ENCODE peak calls at places on chromosomes 3 and 15, in five cellular contexts. One of them, this sample, is unnamed. For H3K4me1, the result is how much of the 10 kb centered on the place peaks cover.

GRCh38 chr3:123336441-123336851 is 112.4 kb downstream of the ADCY5 start:
- DNase-seq in H1: no peak
- DNase-seq in H9: no peak
- DNase-seq in neuronal stem cell: no peak
- DNase-seq in mesenchymal stem cell: no peak
- DNase-seq in this sample: no peak

GRCh38 chr3:171876651-171877272 is 33.6 kb downstream of the TMEM212 start:
- DNase-seq in mesenchymal stem cell: peak
- DNase-seq in neuronal stem cell: no peak
- DNase-seq in H1: no peak
- DNase-seq in H9: no peak
- DNase-seq in this sample: peak

GRCh38 chr15:35886765-35887164 is 340.8 kb upstream of the DPH6 start:
- DNase-seq in H1: no peak
- DNase-seq in mesenchymal stem cell: no peak
- DNase-seq in neuronal stem cell: no peak
- DNase-seq in H9: no peak
- DNase-seq in this sample: peak

GRCh38 chr15:89905846-89906378 is 6.8 kb downstream of the ARPIN start:
- DNase-seq in H9: no peak
- DNase-seq in mesenchymal stem cell: no peak
- DNase-seq in neuronal stem cell: no peak
- DNase-seq in H1: no peak
- DNase-seq in this sample: no peak

GRCh38 chr3:4303187-4304123 is at the start of gene SETMAR:
- DNase-seq in neuronal stem cell: peak
- DNase-seq in mesenchymal stem cell: peak
- DNase-seq in H1: peak
- DNase-seq in H9: peak
- DNase-seq in this sample: peak

GRCh38 chr3:195200010-195200822 is 70.7 kb downstream of the XXYLT1 start:
- DNase-seq in H1: no peak
- DNase-seq in H9: no peak
- DNase-seq in mesenchymal stem cell: peak
- DNase-seq in neuronal stem cell: no peak
- DNase-seq in this sample: no peak

GRCh38 chr15:24269166-24269571 is 406.4 kb upstream of the NPAP1 start:
- DNase-seq in H1: no peak
- DNase-seq in H9: no peak
- DNase-seq in mesenchymal stem cell: no peak
- DNase-seq in neuronal stem cell: no peak
- DNase-seq in this sample: no peak

GRCh38 chr15:45641374-45641778 is 6.5 kb downstream of the SQOR start:
- DNase-seq in H1: no peak
- DNase-seq in H9: no peak
- DNase-seq in neuronal stem cell: no peak
- DNase-seq in mesenchymal stem cell: peak
- DNase-seq in this sample: peak

GRCh38 chr3:157104521-157104920 is 55.4 kb downstream of the CCNL1 start:
- DNase-seq in neuronal stem cell: no peak
- DNase-seq in H9: no peak
- DNase-seq in mesenchymal stem cell: peak
- DNase-seq in H1: no peak
- DNase-seq in this sample: peak

GRCh38 chr15:100537326-100537725 is 8.6 kb upstream of the CERS3 start:
- DNase-seq in H9: no peak
- DNase-seq in neuronal stem cell: no peak
- DNase-seq in mesenchymal stem cell: no peak
- DNase-seq in H1: no peak
- DNase-seq in this sample: no peak

GRCh38 chr3:59313365-59313764 is 263.5 kb upstream of the CFAP20DC start:
- DNase-seq in neuronal stem cell: no peak
- DNase-seq in H9: peak
- DNase-seq in H1: no peak
- DNase-seq in mesenchymal stem cell: peak
- DNase-seq in this sample: peak

GRCh38 chr3:62415312-62415791 is 42.0 kb upstream of the FEZF2 start:
- DNase-seq in H9: peak
- DNase-seq in neuronal stem cell: peak
- DNase-seq in mesenchymal stem cell: no peak
- DNase-seq in H1: peak
- DNase-seq in this sample: no peak

GRCh38 chr3:33146791-33147445 is 33.1 kb downstream of the CRTAP start:
- DNase-seq in H9: no peak
- DNase-seq in H1: no peak
- DNase-seq in neuronal stem cell: no peak
- DNase-seq in mesenchymal stem cell: no peak
- DNase-seq in this sample: peak

GRCh38 chr3:133038731-133039398 is 674 bp downstream of the TMEM108 start:
- DNase-seq in H9: peak
- DNase-seq in neuronal stem cell: peak
- DNase-seq in mesenchymal stem cell: no peak
- DNase-seq in H1: no peak
- DNase-seq in this sample: no peak

GRCh38 chr3:136378011-136378410 is 127.9 kb downstream of the PCCB start:
- DNase-seq in H1: no peak
- DNase-seq in H9: no peak
- DNase-seq in mesenchymal stem cell: no peak
- DNase-seq in neuronal stem cell: no peak
- DNase-seq in this sample: no peak

GRCh38 chr3:37741644-37742043 is 120.0 kb upstream of the CTDSPL start:
- DNase-seq in mesenchymal stem cell: no peak
- DNase-seq in H1: no peak
- DNase-seq in neuronal stem cell: no peak
- DNase-seq in H9: no peak
- DNase-seq in this sample: no peak

GRCh38 chr3:193872265-193872753 is 263.6 kb upstream of the HES1 start:
- DNase-seq in H1: no peak
- DNase-seq in neuronal stem cell: no peak
- DNase-seq in mesenchymal stem cell: peak
- DNase-seq in H9: no peak
- DNase-seq in this sample: peak

GRCh38 chr3:127684871-127685707 is 12.3 kb downstream of the ABTB1 start:
- DNase-seq in mesenchymal stem cell: no peak
- DNase-seq in H1: no peak
- DNase-seq in H9: peak
- DNase-seq in neuronal stem cell: no peak
- DNase-seq in this sample: no peak

GRCh38 chr15:72342385-72342784 is 22.4 kb upstream of the CELF6 start:
- DNase-seq in mesenchymal stem cell: peak
- DNase-seq in neuronal stem cell: no peak
- DNase-seq in H9: peak
- DNase-seq in H1: peak
- DNase-seq in this sample: peak

GRCh38 chr15:42190370-42190769 is 17.7 kb downstream of the VPS39 start:
- DNase-seq in mesenchymal stem cell: no peak
- DNase-seq in H9: no peak
- DNase-seq in neuronal stem cell: no peak
- DNase-seq in H1: no peak
- DNase-seq in this sample: no peak

GRCh38 chr3:41650406-41650805 is 311.5 kb downstream of the ULK4 start:
- DNase-seq in H1: no peak
- DNase-seq in neuronal stem cell: no peak
- DNase-seq in H9: no peak
- DNase-seq in mesenchymal stem cell: no peak
- DNase-seq in this sample: no peak
- H3K14ac ChIP-seq in H1: no peak
- H3K14ac ChIP-seq in neuronal stem cell: peak
- H3K14ac ChIP-seq in H9: no peak
- H3K14ac ChIP-seq in mesenchymal stem cell: no peak
- H3K14ac ChIP-seq in this sample: no peak

GRCh38 chr3:43870844-43871626 is 180.3 kb downstream of the ABHD5 start:
- DNase-seq in H1: no peak
- DNase-seq in mesenchymal stem cell: no peak
- DNase-seq in H9: peak
- DNase-seq in neuronal stem cell: no peak
- DNase-seq in this sample: no peak
- H3K4me1 ChIP-seq in H1: under half
- H3K4me1 ChIP-seq in mesenchymal stem cell: under half
- H3K4me1 ChIP-seq in H9: under half
- H3K4me1 ChIP-seq in neuronal stem cell: under half
- H3K4me1 ChIP-seq in this sample: under half

GRCh38 chr3:56680054-56680453 is 3.0 kb downstream of the TASOR start:
- DNase-seq in H9: no peak
- DNase-seq in H1: no peak
- DNase-seq in neuronal stem cell: no peak
- DNase-seq in mesenchymal stem cell: no peak
- DNase-seq in this sample: no peak

GRCh38 chr3:56681963-56682457 is 1.1 kb downstream of the TASOR start:
- DNase-seq in neuronal stem cell: no peak
- DNase-seq in H1: no peak
- DNase-seq in H9: peak
- DNase-seq in mesenchymal stem cell: no peak
- DNase-seq in this sample: no peak

GRCh38 chr3:56684029-56684428 is 964 bp upstream of the TASOR start:
- DNase-seq in neuronal stem cell: no peak
- DNase-seq in mesenchymal stem cell: no peak
- DNase-seq in H1: no peak
- DNase-seq in H9: no peak
- DNase-seq in this sample: no peak

GRCh38 chr3:56682458-56683121 is 475 bp downstream of the TASOR start:
- DNase-seq in H1: peak
- DNase-seq in neuronal stem cell: peak
- DNase-seq in H9: peak
- DNase-seq in mesenchymal stem cell: peak
- DNase-seq in this sample: peak

DNA sequence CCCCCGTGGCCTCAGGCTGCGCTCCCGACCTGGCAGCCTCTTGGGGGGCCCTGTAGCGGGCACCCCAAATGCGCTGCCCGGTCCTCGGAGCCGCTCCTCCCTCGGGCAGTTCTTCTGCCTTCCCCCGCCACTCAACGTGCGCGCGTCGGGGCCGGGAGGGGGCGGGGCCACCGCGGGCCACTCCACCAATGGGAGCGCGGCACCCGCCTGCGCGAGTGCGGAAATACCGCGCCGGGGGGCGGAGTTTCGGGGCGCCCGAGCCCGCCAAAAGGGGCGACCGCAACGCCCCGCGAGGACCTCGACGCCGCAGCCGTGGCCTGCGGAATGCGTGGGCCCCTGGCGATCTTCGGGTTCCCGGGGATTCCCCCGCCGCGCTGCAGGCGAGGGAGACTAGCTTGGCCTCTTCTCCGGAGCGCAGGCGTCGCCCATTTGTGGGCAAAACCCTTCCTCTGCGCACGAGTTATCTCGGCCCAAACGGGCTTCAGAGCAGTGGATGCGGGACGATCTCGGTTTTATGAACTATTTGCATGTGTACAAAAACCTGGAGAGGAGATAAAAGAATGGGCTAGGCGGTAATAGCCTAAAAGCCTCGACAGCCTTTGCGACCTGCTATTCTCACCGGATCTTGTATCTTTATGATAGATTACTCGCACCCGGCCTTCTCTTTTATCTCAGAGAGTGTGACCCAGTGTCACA is at the start of gene TASOR:
- DNase-seq in H9: peak
- DNase-seq in neuronal stem cell: peak
- DNase-seq in mesenchymal stem cell: peak
- DNase-seq in H1: peak
- DNase-seq in this sample: peak
- H3K14ac ChIP-seq in H9: peak
- H3K14ac ChIP-seq in neuronal stem cell: peak
- H3K14ac ChIP-seq in mesenchymal stem cell: peak
- H3K14ac ChIP-seq in H1: peak
- H3K14ac ChIP-seq in this sample: peak

DNA sequence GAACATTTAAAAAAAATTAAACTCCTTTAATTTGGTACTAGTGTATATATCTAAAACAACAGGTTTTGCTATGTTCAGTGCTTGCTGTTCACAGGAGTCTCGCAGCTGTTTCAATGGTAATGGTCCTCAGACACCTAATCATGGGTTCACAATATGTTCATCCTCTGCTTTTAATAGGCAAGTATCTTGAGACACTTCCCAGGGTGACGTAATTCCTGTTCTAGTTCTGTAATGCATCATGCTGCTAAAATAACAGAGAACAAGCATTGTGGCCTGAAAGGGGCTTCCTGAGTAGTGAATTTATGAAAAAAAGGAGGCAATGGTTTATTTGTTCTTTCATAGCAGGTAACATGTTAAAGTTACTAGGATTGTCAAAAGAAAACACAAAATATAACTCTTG is 625.2 kb upstream of the GBE1 start:
- DNase-seq in H9: no peak
- DNase-seq in H1: no peak
- DNase-seq in neuronal stem cell: no peak
- DNase-seq in mesenchymal stem cell: no peak
- DNase-seq in this sample: no peak
- H3K4me1 ChIP-seq in H9: under half
- H3K4me1 ChIP-seq in H1: under half
- H3K4me1 ChIP-seq in neuronal stem cell: under half
- H3K4me1 ChIP-seq in mesenchymal stem cell: under half
- H3K4me1 ChIP-seq in this sample: under half

GRCh38 chr3:14266361-14266760 is 87.7 kb downstream of the LSM3 start:
- DNase-seq in H1: no peak
- DNase-seq in neuronal stem cell: no peak
- DNase-seq in mesenchymal stem cell: peak
- DNase-seq in H9: no peak
- DNase-seq in this sample: peak
- H3K14ac ChIP-seq in H1: no peak
- H3K14ac ChIP-seq in neuronal stem cell: no peak
- H3K14ac ChIP-seq in mesenchymal stem cell: no peak
- H3K14ac ChIP-seq in H9: no peak
- H3K14ac ChIP-seq in this sample: peak

GRCh38 chr15:40443255-40443654 is 2.5 kb downstream of the BAHD1 start:
- DNase-seq in H1: no peak
- DNase-seq in neuronal stem cell: no peak
- DNase-seq in mesenchymal stem cell: no peak
- DNase-seq in H9: no peak
- DNase-seq in this sample: no peak
- H3K4me1 ChIP-seq in H1: under half
- H3K4me1 ChIP-seq in neuronal stem cell: under half
- H3K4me1 ChIP-seq in mesenchymal stem cell: under half
- H3K4me1 ChIP-seq in H9: under half
- H3K4me1 ChIP-seq in this sample: under half

DNA sequence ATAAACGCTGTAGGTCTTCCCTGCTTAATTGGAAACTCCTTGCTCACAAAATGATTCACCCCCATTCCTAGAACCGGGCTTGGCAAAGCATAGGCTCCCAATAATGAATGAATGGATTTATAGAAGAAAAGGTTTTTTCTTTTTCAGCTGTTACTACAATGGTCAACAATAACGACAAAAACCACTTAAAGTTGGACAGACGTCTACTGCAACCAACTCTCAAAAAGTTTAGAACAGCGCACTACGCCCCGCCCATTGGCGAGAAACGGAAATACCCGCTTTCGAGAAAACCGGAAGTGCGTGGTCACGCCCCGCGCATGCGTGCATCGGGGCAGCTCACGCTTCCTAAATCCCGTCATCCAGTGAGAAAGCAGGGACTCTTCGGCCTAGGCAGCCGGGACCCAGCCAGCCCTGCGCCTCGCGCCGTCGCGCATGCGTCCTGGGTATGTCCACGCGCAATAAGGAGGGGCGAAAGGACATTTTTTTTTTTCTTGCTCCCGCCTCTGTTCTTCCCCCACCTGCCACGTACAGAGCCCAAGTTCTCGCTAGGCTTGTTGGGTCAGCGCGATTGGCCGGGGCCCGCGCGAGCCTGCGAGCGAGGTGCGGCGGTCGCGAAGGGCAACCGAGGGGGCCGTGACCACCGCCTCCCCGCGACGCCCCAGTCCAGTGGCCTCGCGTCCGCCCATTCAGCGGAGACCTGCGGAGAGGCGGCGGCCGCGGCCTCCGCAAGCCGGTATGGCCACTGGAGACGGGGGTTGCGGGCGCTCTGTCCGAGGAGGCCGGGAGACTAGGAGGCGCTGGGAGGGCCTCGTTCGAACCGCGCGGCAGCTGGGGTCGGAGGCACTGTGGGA is at the start of gene TFG:
- DNase-seq in H1: peak
- DNase-seq in H9: peak
- DNase-seq in neuronal stem cell: peak
- DNase-seq in mesenchymal stem cell: peak
- DNase-seq in this sample: peak
- H3K14ac ChIP-seq in H1: no peak
- H3K14ac ChIP-seq in H9: peak
- H3K14ac ChIP-seq in neuronal stem cell: no peak
- H3K14ac ChIP-seq in mesenchymal stem cell: no peak
- H3K14ac ChIP-seq in this sample: peak